ENCODE peak calls at places on chromosomes 16 and 17, in ten cellular contexts. One of them, this sample, is unnamed.

GRCh38 chr17:43905985-43906852 is 1.1 kb downstream of the MPP2 start:
- DNase-seq in glutamatergic neuron: peak; percentile 92
- DNase-seq in HCEC 1CT: peak; percentile 65
- DNase-seq in stimulated activated CD4-positive, alpha-beta T cell treated with anti-CD3 and anti-CD28 coated beads, TNF-alpha, amount 100 ng/mL, for 48 hours: no peak
- DNase-seq in NCI-H146: peak; percentile 57
- DNase-seq in AG08395: peak; percentile 67
- DNase-seq in lower leg skin: peak; percentile 94
- DNase-seq in WERI-Rb-1: peak; percentile 86
- DNase-seq in ACHN: no peak
- DNase-seq in globus pallidus: peak; percentile 91
- DNase-seq in this sample: peak; percentile 62

GRCh38 chr16:49567940-49568339 is 194.3 kb downstream of the C16orf78 start:
- DNase-seq in glutamatergic neuron: no peak
- DNase-seq in HCEC 1CT: no peak
- DNase-seq in stimulated activated CD4-positive, alpha-beta T cell treated with anti-CD3 and anti-CD28 coated beads, TNF-alpha, amount 100 ng/mL, for 48 hours: no peak
- DNase-seq in NCI-H146: no peak
- DNase-seq in AG08395: no peak
- DNase-seq in lower leg skin: no peak
- DNase-seq in WERI-Rb-1: no peak
- DNase-seq in ACHN: no peak
- DNase-seq in globus pallidus: no peak
- DNase-seq in this sample: no peak

GRCh38 chr16:588639-588888 is 1.3 kb upstream of the RAB40C start:
- DNase-seq in glutamatergic neuron: peak; percentile 65
- DNase-seq in HCEC 1CT: peak; percentile 33
- DNase-seq in stimulated activated CD4-positive, alpha-beta T cell treated with anti-CD3 and anti-CD28 coated beads, TNF-alpha, amount 100 ng/mL, for 48 hours: peak; percentile 57
- DNase-seq in NCI-H146: peak; percentile 58
- DNase-seq in AG08395: no peak
- DNase-seq in lower leg skin: no peak
- DNase-seq in WERI-Rb-1: peak; percentile 37
- DNase-seq in ACHN: peak; percentile 81
- DNase-seq in globus pallidus: no peak
- DNase-seq in this sample: peak; percentile 41

GRCh38 chr16:50428116-50428515 is 59.3 kb upstream of the BRD7 start:
- DNase-seq in glutamatergic neuron: no peak
- DNase-seq in HCEC 1CT: no peak
- DNase-seq in stimulated activated CD4-positive, alpha-beta T cell treated with anti-CD3 and anti-CD28 coated beads, TNF-alpha, amount 100 ng/mL, for 48 hours: no peak
- DNase-seq in NCI-H146: no peak
- DNase-seq in AG08395: no peak
- DNase-seq in lower leg skin: no peak
- DNase-seq in WERI-Rb-1: no peak
- DNase-seq in ACHN: no peak
- DNase-seq in globus pallidus: no peak
- DNase-seq in this sample: no peak

GRCh38 chr17:61617261-61617660 is 26.2 kb upstream of the NACA2 start:
- DNase-seq in glutamatergic neuron: no peak
- DNase-seq in HCEC 1CT: no peak
- DNase-seq in stimulated activated CD4-positive, alpha-beta T cell treated with anti-CD3 and anti-CD28 coated beads, TNF-alpha, amount 100 ng/mL, for 48 hours: no peak
- DNase-seq in NCI-H146: no peak
- DNase-seq in AG08395: no peak
- DNase-seq in lower leg skin: no peak
- DNase-seq in WERI-Rb-1: no peak
- DNase-seq in ACHN: no peak
- DNase-seq in globus pallidus: no peak
- DNase-seq in this sample: no peak

GRCh38 chr17:73733527-73733926 is 89.3 kb upstream of the SDK2 start:
- DNase-seq in glutamatergic neuron: no peak
- DNase-seq in HCEC 1CT: no peak
- DNase-seq in stimulated activated CD4-positive, alpha-beta T cell treated with anti-CD3 and anti-CD28 coated beads, TNF-alpha, amount 100 ng/mL, for 48 hours: no peak
- DNase-seq in NCI-H146: no peak
- DNase-seq in AG08395: no peak
- DNase-seq in lower leg skin: no peak
- DNase-seq in WERI-Rb-1: no peak
- DNase-seq in ACHN: no peak
- DNase-seq in globus pallidus: no peak
- DNase-seq in this sample: no peak

GRCh38 chr16:77660311-77660710 is 62.0 kb upstream of the NUDT7 start:
- DNase-seq in glutamatergic neuron: no peak
- DNase-seq in HCEC 1CT: peak; percentile 18
- DNase-seq in stimulated activated CD4-positive, alpha-beta T cell treated with anti-CD3 and anti-CD28 coated beads, TNF-alpha, amount 100 ng/mL, for 48 hours: no peak
- DNase-seq in NCI-H146: peak; percentile 40
- DNase-seq in AG08395: peak; percentile 53
- DNase-seq in lower leg skin: peak; percentile 86
- DNase-seq in WERI-Rb-1: peak; percentile 14
- DNase-seq in ACHN: peak; percentile 62
- DNase-seq in globus pallidus: no peak
- DNase-seq in this sample: peak; percentile 16

GRCh38 chr16:13291934-13292333 is 390.5 kb downstream of the SHISA9 start:
- DNase-seq in glutamatergic neuron: no peak
- DNase-seq in HCEC 1CT: no peak
- DNase-seq in stimulated activated CD4-positive, alpha-beta T cell treated with anti-CD3 and anti-CD28 coated beads, TNF-alpha, amount 100 ng/mL, for 48 hours: no peak
- DNase-seq in NCI-H146: no peak
- DNase-seq in AG08395: no peak
- DNase-seq in lower leg skin: no peak
- DNase-seq in WERI-Rb-1: no peak
- DNase-seq in ACHN: peak; percentile 39
- DNase-seq in globus pallidus: no peak
- DNase-seq in this sample: peak; percentile 33

GRCh38 chr17:61235821-61236197 is 163.8 kb upstream of the TBX2 start:
- DNase-seq in glutamatergic neuron: no peak
- DNase-seq in HCEC 1CT: no peak
- DNase-seq in stimulated activated CD4-positive, alpha-beta T cell treated with anti-CD3 and anti-CD28 coated beads, TNF-alpha, amount 100 ng/mL, for 48 hours: no peak
- DNase-seq in NCI-H146: no peak
- DNase-seq in AG08395: peak; percentile 27
- DNase-seq in lower leg skin: no peak
- DNase-seq in WERI-Rb-1: peak; percentile 47
- DNase-seq in ACHN: no peak
- DNase-seq in globus pallidus: peak; percentile 80
- DNase-seq in this sample: no peak

GRCh38 chr17:75642221-75643032 is 9.2 kb downstream of the SMIM5 start:
- DNase-seq in glutamatergic neuron: no peak
- DNase-seq in HCEC 1CT: no peak
- DNase-seq in stimulated activated CD4-positive, alpha-beta T cell treated with anti-CD3 and anti-CD28 coated beads, TNF-alpha, amount 100 ng/mL, for 48 hours: no peak
- DNase-seq in NCI-H146: no peak
- DNase-seq in AG08395: no peak
- DNase-seq in lower leg skin: no peak
- DNase-seq in WERI-Rb-1: no peak
- DNase-seq in ACHN: peak; percentile 19
- DNase-seq in globus pallidus: no peak
- DNase-seq in this sample: no peak